ENCODE peak calls at places on chromosomes 4 and X, in five cellular contexts. One of them, this sample, is unnamed. For H3K4me1 and H3K9me3, the result is how much of the 10 kb centered on the place peaks cover.

GRCh38 chrX:130108647-130109428 is 1.5 kb downstream of the ELF4 start:
- DNase-seq in CD4-positive, CD25-positive, alpha-beta regulatory T cell: peak
- DNase-seq in mammary epithelial cell: peak
- DNase-seq in ascending aorta: no peak
- DNase-seq in spleen: peak
- DNase-seq in this sample: no peak

GRCh38 chr4:1795304-1796195 is 2.5 kb downstream of the FGFR3 start:
- DNase-seq in CD4-positive, CD25-positive, alpha-beta regulatory T cell: no peak
- DNase-seq in mammary epithelial cell: no peak
- DNase-seq in ascending aorta: no peak
- DNase-seq in spleen: no peak
- DNase-seq in this sample: no peak

GRCh38 chrX:30888526-30889146 is 418 bp downstream of the TAB3 start:
- DNase-seq in CD4-positive, CD25-positive, alpha-beta regulatory T cell: peak
- DNase-seq in mammary epithelial cell: no peak
- DNase-seq in ascending aorta: peak
- DNase-seq in spleen: no peak
- DNase-seq in this sample: no peak

GRCh38 chr4:144185086-144185485 is 44.6 kb upstream of the GYPA start:
- DNase-seq in CD4-positive, CD25-positive, alpha-beta regulatory T cell: no peak
- DNase-seq in mammary epithelial cell: no peak
- DNase-seq in ascending aorta: no peak
- DNase-seq in spleen: no peak
- DNase-seq in this sample: no peak

GRCh38 chrX:103398321-103398937 is 22.1 kb downstream of the BEX3 start:
- DNase-seq in CD4-positive, CD25-positive, alpha-beta regulatory T cell: no peak
- DNase-seq in mammary epithelial cell: peak
- DNase-seq in ascending aorta: no peak
- DNase-seq in spleen: no peak
- DNase-seq in this sample: no peak

GRCh38 chr4:5992171-5993062 is 25.8 kb downstream of the C4orf50 start:
- DNase-seq in CD4-positive, CD25-positive, alpha-beta regulatory T cell: no peak
- DNase-seq in mammary epithelial cell: no peak
- DNase-seq in ascending aorta: peak
- DNase-seq in spleen: no peak
- DNase-seq in this sample: no peak

GRCh38 chr4:57233391-57233790 is 123.2 kb upstream of the IGFBP7 start:
- DNase-seq in CD4-positive, CD25-positive, alpha-beta regulatory T cell: no peak
- DNase-seq in mammary epithelial cell: peak
- DNase-seq in ascending aorta: no peak
- DNase-seq in spleen: no peak
- DNase-seq in this sample: no peak

GRCh38 chrX:6149231-6149870 is 79.3 kb downstream of the NLGN4X start:
- DNase-seq in CD4-positive, CD25-positive, alpha-beta regulatory T cell: no peak
- DNase-seq in mammary epithelial cell: peak
- DNase-seq in ascending aorta: no peak
- DNase-seq in spleen: no peak
- DNase-seq in this sample: no peak

GRCh38 chr4:2393353-2394270 is 24.8 kb downstream of the ZFYVE28 start:
- DNase-seq in CD4-positive, CD25-positive, alpha-beta regulatory T cell: peak
- DNase-seq in mammary epithelial cell: no peak
- DNase-seq in ascending aorta: no peak
- DNase-seq in spleen: peak
- DNase-seq in this sample: no peak

GRCh38 chr4:73856518-73856917 is 3.4 kb downstream of the PF4V1 start:
- DNase-seq in CD4-positive, CD25-positive, alpha-beta regulatory T cell: no peak
- DNase-seq in mammary epithelial cell: no peak
- DNase-seq in ascending aorta: no peak
- DNase-seq in spleen: no peak
- DNase-seq in this sample: no peak

GRCh38 chrX:76454456-76454927 is 27.0 kb downstream of the MAGEE1 start:
- DNase-seq in CD4-positive, CD25-positive, alpha-beta regulatory T cell: peak
- DNase-seq in mammary epithelial cell: peak
- DNase-seq in ascending aorta: no peak
- DNase-seq in spleen: peak
- DNase-seq in this sample: no peak

GRCh38 chr4:56995525-56995924 is 16.8 kb downstream of the POLR2B start:
- DNase-seq in CD4-positive, CD25-positive, alpha-beta regulatory T cell: no peak
- DNase-seq in mammary epithelial cell: no peak
- DNase-seq in ascending aorta: peak
- DNase-seq in spleen: no peak
- DNase-seq in this sample: no peak

GRCh38 chrX:52352551-52352950 is 16.3 kb upstream of the XAGE2 start:
- DNase-seq in CD4-positive, CD25-positive, alpha-beta regulatory T cell: no peak
- DNase-seq in mammary epithelial cell: no peak
- DNase-seq in ascending aorta: no peak
- DNase-seq in spleen: no peak
- DNase-seq in this sample: no peak

GRCh38 chr4:137471895-137472294 is 60.4 kb downstream of the PCDH18 start:
- DNase-seq in CD4-positive, CD25-positive, alpha-beta regulatory T cell: no peak
- DNase-seq in mammary epithelial cell: peak
- DNase-seq in ascending aorta: no peak
- DNase-seq in spleen: no peak
- DNase-seq in this sample: no peak

GRCh38 chrX:103919336-103919682 is 43.1 kb upstream of the TMSB15B start:
- DNase-seq in CD4-positive, CD25-positive, alpha-beta regulatory T cell: no peak
- DNase-seq in mammary epithelial cell: no peak
- DNase-seq in ascending aorta: no peak
- DNase-seq in spleen: no peak
- DNase-seq in this sample: no peak

GRCh38 chr4:2194556-2194955 is 47.4 kb downstream of the HAUS3 start:
- DNase-seq in CD4-positive, CD25-positive, alpha-beta regulatory T cell: no peak
- DNase-seq in mammary epithelial cell: no peak
- DNase-seq in ascending aorta: no peak
- DNase-seq in spleen: no peak
- DNase-seq in this sample: no peak

GRCh38 chrX:10577863-10578262 is 42.5 kb downstream of the MID1 start:
- DNase-seq in CD4-positive, CD25-positive, alpha-beta regulatory T cell: no peak
- DNase-seq in mammary epithelial cell: no peak
- DNase-seq in ascending aorta: no peak
- DNase-seq in spleen: no peak
- DNase-seq in this sample: no peak

GRCh38 chr4:40247350-40247749 is 50.5 kb downstream of the RHOH start:
- DNase-seq in CD4-positive, CD25-positive, alpha-beta regulatory T cell: peak
- DNase-seq in mammary epithelial cell: no peak
- DNase-seq in ascending aorta: no peak
- DNase-seq in spleen: peak
- DNase-seq in this sample: no peak

GRCh38 chr4:40246938-40247337 is 50.1 kb downstream of the RHOH start:
- DNase-seq in CD4-positive, CD25-positive, alpha-beta regulatory T cell: no peak
- DNase-seq in mammary epithelial cell: no peak
- DNase-seq in ascending aorta: no peak
- DNase-seq in spleen: no peak
- DNase-seq in this sample: no peak

GRCh38 chr4:40243390-40243948 is 46.6 kb downstream of the RHOH start:
- DNase-seq in CD4-positive, CD25-positive, alpha-beta regulatory T cell: no peak
- DNase-seq in mammary epithelial cell: no peak
- DNase-seq in ascending aorta: no peak
- DNase-seq in spleen: peak
- DNase-seq in this sample: no peak

GRCh38 chr4:40245794-40246546 is 49.1 kb downstream of the RHOH start:
- DNase-seq in CD4-positive, CD25-positive, alpha-beta regulatory T cell: no peak
- DNase-seq in mammary epithelial cell: no peak
- DNase-seq in ascending aorta: no peak
- DNase-seq in spleen: no peak
- DNase-seq in this sample: no peak

DNA sequence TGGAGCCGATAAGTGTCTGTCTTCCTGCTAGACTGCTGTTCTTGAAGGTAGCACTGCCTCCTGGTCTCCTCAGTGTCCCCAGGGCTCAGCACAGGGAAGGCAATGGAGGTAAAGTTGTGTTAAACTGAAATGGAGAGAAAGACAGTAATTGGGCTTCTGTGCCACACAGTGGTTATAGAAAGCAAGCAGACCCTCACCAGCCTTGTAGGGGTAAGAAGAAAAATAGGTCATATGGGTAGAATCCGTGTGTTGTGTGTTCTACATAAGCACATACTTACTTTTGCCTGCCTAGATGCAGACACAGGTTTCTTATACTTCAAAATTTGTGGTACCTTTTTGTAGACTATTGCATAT is 49.7 kb downstream of the RHOH start:
- DNase-seq in CD4-positive, CD25-positive, alpha-beta regulatory T cell: no peak
- DNase-seq in mammary epithelial cell: no peak
- DNase-seq in ascending aorta: no peak
- DNase-seq in spleen: no peak
- DNase-seq in this sample: no peak
- H3K4me1 ChIP-seq in CD4-positive, CD25-positive, alpha-beta regulatory T cell: half or more
- H3K4me1 ChIP-seq in mammary epithelial cell: under half
- H3K4me1 ChIP-seq in ascending aorta: under half
- H3K4me1 ChIP-seq in spleen: half or more
- H3K4me1 ChIP-seq in this sample: under half

DNA sequence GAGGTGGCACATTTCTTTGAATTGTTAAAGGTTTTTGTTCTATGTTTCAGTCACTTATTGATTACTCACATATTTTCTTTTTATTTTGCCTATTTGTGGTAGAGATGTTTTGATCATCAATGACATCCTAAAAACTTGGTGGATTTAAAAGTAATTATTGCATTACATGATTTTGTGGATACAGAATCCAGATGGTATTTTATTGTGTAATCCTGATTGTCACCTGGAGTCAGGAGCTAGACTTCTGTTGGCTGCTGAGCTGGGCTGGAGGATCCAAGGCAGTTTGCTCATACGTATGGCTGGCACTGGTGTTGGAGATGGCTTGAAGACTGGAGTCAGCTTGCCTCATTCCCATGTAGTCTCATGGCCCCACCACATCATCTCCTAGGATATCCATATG is 1009.6 kb upstream of the PCDH7 start:
- DNase-seq in CD4-positive, CD25-positive, alpha-beta regulatory T cell: no peak
- DNase-seq in mammary epithelial cell: no peak
- DNase-seq in ascending aorta: no peak
- DNase-seq in spleen: no peak
- DNase-seq in this sample: no peak
- H3K9me3 ChIP-seq in CD4-positive, CD25-positive, alpha-beta regulatory T cell: under half
- H3K9me3 ChIP-seq in mammary epithelial cell: under half
- H3K9me3 ChIP-seq in ascending aorta: under half
- H3K9me3 ChIP-seq in spleen: under half
- H3K9me3 ChIP-seq in this sample: under half

GRCh38 chr4:19178835-19179234 is 1072.9 kb upstream of the SLIT2 start:
- DNase-seq in CD4-positive, CD25-positive, alpha-beta regulatory T cell: no peak
- DNase-seq in mammary epithelial cell: no peak
- DNase-seq in ascending aorta: no peak
- DNase-seq in spleen: no peak
- DNase-seq in this sample: no peak
- H3K4me3 ChIP-seq in CD4-positive, CD25-positive, alpha-beta regulatory T cell: no peak
- H3K4me3 ChIP-seq in mammary epithelial cell: no peak
- H3K4me3 ChIP-seq in ascending aorta: no peak
- H3K4me3 ChIP-seq in spleen: no peak
- H3K4me3 ChIP-seq in this sample: no peak

GRCh38 chrX:13694983-13695382 is 6.1 kb downstream of the RAB9A start:
- DNase-seq in CD4-positive, CD25-positive, alpha-beta regulatory T cell: no peak
- DNase-seq in mammary epithelial cell: no peak
- DNase-seq in ascending aorta: no peak
- DNase-seq in spleen: no peak
- DNase-seq in this sample: no peak
- H3K4me1 ChIP-seq in CD4-positive, CD25-positive, alpha-beta regulatory T cell: under half
- H3K4me1 ChIP-seq in mammary epithelial cell: under half
- H3K4me1 ChIP-seq in ascending aorta: under half
- H3K4me1 ChIP-seq in spleen: half or more
- H3K4me1 ChIP-seq in this sample: half or more

DNA sequence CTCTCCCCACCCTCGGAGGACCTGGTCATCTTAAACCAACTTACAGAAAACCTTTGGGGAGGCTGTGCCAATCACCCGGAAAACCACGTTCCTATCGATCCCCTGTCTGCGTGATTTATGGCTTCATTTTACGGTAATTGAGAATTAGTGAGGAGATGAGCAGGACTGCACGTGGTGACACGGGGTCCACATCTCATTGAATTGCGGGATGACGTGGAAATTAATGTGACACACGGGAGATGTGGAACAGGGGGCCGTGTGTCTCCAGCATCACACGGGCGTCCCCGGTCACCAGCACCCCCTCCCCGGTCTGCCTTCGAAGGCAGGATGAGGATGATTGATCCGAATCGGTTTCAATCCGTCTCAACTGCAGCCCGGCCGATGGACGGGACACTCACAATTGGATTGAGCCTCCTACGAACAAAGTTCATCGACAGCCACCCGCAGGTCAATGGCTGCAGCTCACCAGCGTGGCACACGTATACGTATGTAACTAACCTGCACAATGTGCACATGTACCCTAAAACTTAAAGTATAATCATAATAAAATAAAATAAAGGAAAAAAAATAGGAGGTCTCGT is 160.3 kb downstream of the SHOX start:
- DNase-seq in CD4-positive, CD25-positive, alpha-beta regulatory T cell: no peak
- DNase-seq in mammary epithelial cell: no peak
- DNase-seq in ascending aorta: no peak
- DNase-seq in spleen: no peak
- DNase-seq in this sample: no peak
- H3K9me3 ChIP-seq in CD4-positive, CD25-positive, alpha-beta regulatory T cell: under half
- H3K9me3 ChIP-seq in mammary epithelial cell: under half
- H3K9me3 ChIP-seq in ascending aorta: under half
- H3K9me3 ChIP-seq in spleen: under half
- H3K9me3 ChIP-seq in this sample: under half

DNA sequence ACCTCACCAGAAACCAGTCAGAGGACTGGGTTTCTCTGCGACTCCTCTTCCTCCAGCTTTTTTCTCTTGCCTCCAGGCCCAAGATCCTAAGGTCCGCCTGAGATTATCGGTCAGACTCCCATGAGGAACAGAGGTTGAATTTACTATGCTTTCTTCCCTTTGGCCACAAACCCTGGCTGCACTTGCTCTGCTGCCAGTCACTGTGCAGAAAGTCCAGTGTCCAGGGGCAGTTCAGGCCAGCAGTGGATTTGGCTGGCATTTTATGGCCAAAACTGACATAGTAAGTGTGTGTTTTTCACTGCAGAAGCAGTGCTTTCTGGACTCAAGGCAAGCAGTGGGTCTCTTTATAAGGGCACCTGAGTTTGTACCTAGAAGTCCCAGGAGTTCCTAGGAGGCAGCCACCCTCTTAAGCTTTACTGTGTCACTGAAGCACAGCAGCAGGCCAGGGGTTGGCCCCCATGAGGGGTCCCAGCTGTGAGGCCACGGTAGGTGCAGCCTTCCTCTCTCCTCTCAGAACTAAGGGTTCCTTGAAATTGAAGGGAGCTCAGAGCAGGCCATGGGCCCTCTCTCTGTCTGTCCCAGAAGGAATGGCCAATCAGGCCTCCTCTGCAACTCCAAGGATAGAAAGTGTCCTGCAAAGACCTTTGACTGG is 3.4 kb downstream of the RTL5 start:
- DNase-seq in CD4-positive, CD25-positive, alpha-beta regulatory T cell: no peak
- DNase-seq in mammary epithelial cell: no peak
- DNase-seq in ascending aorta: no peak
- DNase-seq in spleen: no peak
- DNase-seq in this sample: no peak
- H3K4me3 ChIP-seq in CD4-positive, CD25-positive, alpha-beta regulatory T cell: no peak
- H3K4me3 ChIP-seq in mammary epithelial cell: no peak
- H3K4me3 ChIP-seq in ascending aorta: no peak
- H3K4me3 ChIP-seq in spleen: no peak
- H3K4me3 ChIP-seq in this sample: no peak